ENCODE peak calls at places on chromosomes 4 and X, in five cellular contexts. One of them, this sample, is unnamed. For H3K9me3, the result is how much of the 10 kb centered on the place peaks cover.

GRCh38 chrX:118171354-118171753 is 54.7 kb upstream of the KLHL13 start:
- DNase-seq in keratinocyte: no peak
- DNase-seq in HCT116: no peak
- DNase-seq in lower lobe of right lung: no peak
- DNase-seq in CD4-positive, CD25-positive, alpha-beta regulatory T cell: no peak
- DNase-seq in this sample: no peak

GRCh38 chr4:111178231-111178630 is 555.4 kb upstream of the PITX2 start:
- DNase-seq in keratinocyte: no peak
- DNase-seq in HCT116: no peak
- DNase-seq in lower lobe of right lung: no peak
- DNase-seq in CD4-positive, CD25-positive, alpha-beta regulatory T cell: no peak
- DNase-seq in this sample: no peak

GRCh38 chrX:108303682-108304081 is 134.5 kb downstream of the COL4A6 start:
- DNase-seq in keratinocyte: no peak
- DNase-seq in HCT116: no peak
- DNase-seq in lower lobe of right lung: no peak
- DNase-seq in CD4-positive, CD25-positive, alpha-beta regulatory T cell: no peak
- DNase-seq in this sample: no peak

GRCh38 chrX:110163488-110163887 is 154.4 kb downstream of the AMMECR1 start:
- DNase-seq in keratinocyte: no peak
- DNase-seq in HCT116: no peak
- DNase-seq in lower lobe of right lung: no peak
- DNase-seq in CD4-positive, CD25-positive, alpha-beta regulatory T cell: no peak
- DNase-seq in this sample: no peak

GRCh38 chr4:175033162-175033561 is 115.0 kb downstream of the ADAM29 start:
- DNase-seq in keratinocyte: no peak
- DNase-seq in HCT116: no peak
- DNase-seq in lower lobe of right lung: no peak
- DNase-seq in CD4-positive, CD25-positive, alpha-beta regulatory T cell: no peak
- DNase-seq in this sample: no peak

GRCh38 chr4:15649914-15650545 is 5.1 kb downstream of the FBXL5 start:
- DNase-seq in keratinocyte: no peak
- DNase-seq in HCT116: peak
- DNase-seq in lower lobe of right lung: no peak
- DNase-seq in CD4-positive, CD25-positive, alpha-beta regulatory T cell: peak
- DNase-seq in this sample: peak

GRCh38 chr4:136992032-136992431 is 540.3 kb downstream of the PCDH18 start:
- DNase-seq in keratinocyte: no peak
- DNase-seq in HCT116: no peak
- DNase-seq in lower lobe of right lung: no peak
- DNase-seq in CD4-positive, CD25-positive, alpha-beta regulatory T cell: no peak
- DNase-seq in this sample: no peak

GRCh38 chrX:119495734-119496520 is 27.7 kb downstream of the SLC25A5 start:
- DNase-seq in keratinocyte: no peak
- DNase-seq in HCT116: no peak
- DNase-seq in lower lobe of right lung: no peak
- DNase-seq in CD4-positive, CD25-positive, alpha-beta regulatory T cell: peak
- DNase-seq in this sample: no peak

GRCh38 chr4:156146581-156146980 is 192.9 kb upstream of the CTSO start:
- DNase-seq in keratinocyte: no peak
- DNase-seq in HCT116: no peak
- DNase-seq in lower lobe of right lung: no peak
- DNase-seq in CD4-positive, CD25-positive, alpha-beta regulatory T cell: no peak
- DNase-seq in this sample: no peak

GRCh38 chr4:154329268-154329858 is 162.2 kb downstream of the DCHS2 start:
- DNase-seq in keratinocyte: no peak
- DNase-seq in HCT116: no peak
- DNase-seq in lower lobe of right lung: no peak
- DNase-seq in CD4-positive, CD25-positive, alpha-beta regulatory T cell: peak
- DNase-seq in this sample: no peak

GRCh38 chrX:140723251-140723650 is 13.7 kb downstream of the LINC00632 start:
- DNase-seq in keratinocyte: no peak
- DNase-seq in HCT116: no peak
- DNase-seq in lower lobe of right lung: no peak
- DNase-seq in CD4-positive, CD25-positive, alpha-beta regulatory T cell: peak
- DNase-seq in this sample: no peak

GRCh38 chr4:157315968-157316367 is 95.4 kb downstream of the GRIA2 start:
- DNase-seq in keratinocyte: no peak
- DNase-seq in HCT116: no peak
- DNase-seq in lower lobe of right lung: no peak
- DNase-seq in CD4-positive, CD25-positive, alpha-beta regulatory T cell: no peak
- DNase-seq in this sample: no peak

GRCh38 chr4:1976416-1977352 is 32.1 kb downstream of the NELFA start:
- DNase-seq in keratinocyte: no peak
- DNase-seq in HCT116: no peak
- DNase-seq in lower lobe of right lung: no peak
- DNase-seq in CD4-positive, CD25-positive, alpha-beta regulatory T cell: no peak
- DNase-seq in this sample: no peak

GRCh38 chr4:19739101-19739651 is 512.5 kb upstream of the SLIT2 start:
- DNase-seq in keratinocyte: peak
- DNase-seq in HCT116: peak
- DNase-seq in lower lobe of right lung: no peak
- DNase-seq in CD4-positive, CD25-positive, alpha-beta regulatory T cell: no peak
- DNase-seq in this sample: no peak

GRCh38 chrX:39688576-39689373 is 409.0 kb downstream of the BCOR start:
- DNase-seq in keratinocyte: no peak
- DNase-seq in HCT116: no peak
- DNase-seq in lower lobe of right lung: peak
- DNase-seq in CD4-positive, CD25-positive, alpha-beta regulatory T cell: peak
- DNase-seq in this sample: no peak

GRCh38 chr4:7924163-7924562 is 15.5 kb downstream of the AFAP1 start:
- DNase-seq in keratinocyte: no peak
- DNase-seq in HCT116: no peak
- DNase-seq in lower lobe of right lung: no peak
- DNase-seq in CD4-positive, CD25-positive, alpha-beta regulatory T cell: no peak
- DNase-seq in this sample: no peak

GRCh38 chr4:109303141-109303499 is 662 bp upstream of the COL25A1 start:
- DNase-seq in keratinocyte: no peak
- DNase-seq in HCT116: no peak
- DNase-seq in lower lobe of right lung: no peak
- DNase-seq in CD4-positive, CD25-positive, alpha-beta regulatory T cell: peak
- DNase-seq in this sample: no peak

GRCh38 chrX:107718156-107718621 is 57.4 kb downstream of the TSC22D3 start:
- DNase-seq in keratinocyte: no peak
- DNase-seq in HCT116: peak
- DNase-seq in lower lobe of right lung: peak
- DNase-seq in CD4-positive, CD25-positive, alpha-beta regulatory T cell: peak
- DNase-seq in this sample: peak

GRCh38 chrX:16160729-16161128 is 6.6 kb upstream of the MAGEB17 start:
- DNase-seq in keratinocyte: peak
- DNase-seq in HCT116: peak
- DNase-seq in lower lobe of right lung: no peak
- DNase-seq in CD4-positive, CD25-positive, alpha-beta regulatory T cell: no peak
- DNase-seq in this sample: no peak

GRCh38 chr4:36651253-36651652 is 369.8 kb downstream of the DTHD1 start:
- DNase-seq in keratinocyte: peak
- DNase-seq in HCT116: peak
- DNase-seq in lower lobe of right lung: no peak
- DNase-seq in CD4-positive, CD25-positive, alpha-beta regulatory T cell: peak
- DNase-seq in this sample: no peak

GRCh38 chr4:79578613-79579012 is 170.6 kb upstream of the GK2 start:
- DNase-seq in keratinocyte: no peak
- DNase-seq in HCT116: no peak
- DNase-seq in lower lobe of right lung: peak
- DNase-seq in CD4-positive, CD25-positive, alpha-beta regulatory T cell: no peak
- DNase-seq in this sample: no peak

GRCh38 chrX:31580227-31580626 is 508.4 kb upstream of the FTHL17 start:
- DNase-seq in keratinocyte: no peak
- DNase-seq in HCT116: no peak
- DNase-seq in lower lobe of right lung: no peak
- DNase-seq in CD4-positive, CD25-positive, alpha-beta regulatory T cell: no peak
- DNase-seq in this sample: no peak

GRCh38 chr4:80279751-80280150 is 13.3 kb downstream of the FGF5 start:
- DNase-seq in keratinocyte: no peak
- DNase-seq in HCT116: no peak
- DNase-seq in lower lobe of right lung: no peak
- DNase-seq in CD4-positive, CD25-positive, alpha-beta regulatory T cell: no peak
- DNase-seq in this sample: no peak

GRCh38 chr4:109321232-109321631 is 18.8 kb upstream of the COL25A1 start:
- DNase-seq in keratinocyte: no peak
- DNase-seq in HCT116: no peak
- DNase-seq in lower lobe of right lung: no peak
- DNase-seq in CD4-positive, CD25-positive, alpha-beta regulatory T cell: no peak
- DNase-seq in this sample: no peak

GRCh38 chr4:73479323-73479722 is 2.2 kb upstream of the AFM start:
- DNase-seq in keratinocyte: no peak
- DNase-seq in HCT116: no peak
- DNase-seq in lower lobe of right lung: no peak
- DNase-seq in CD4-positive, CD25-positive, alpha-beta regulatory T cell: no peak
- DNase-seq in this sample: no peak

GRCh38 chrX:104166735-104167436 is 633 bp downstream of the FAM199X start:
- DNase-seq in keratinocyte: no peak
- DNase-seq in HCT116: no peak
- DNase-seq in lower lobe of right lung: no peak
- DNase-seq in CD4-positive, CD25-positive, alpha-beta regulatory T cell: no peak
- DNase-seq in this sample: peak

GRCh38 chrX:69060631-69061408 is 104.4 kb downstream of the PJA1 start:
- DNase-seq in keratinocyte: no peak
- DNase-seq in HCT116: peak
- DNase-seq in lower lobe of right lung: no peak
- DNase-seq in CD4-positive, CD25-positive, alpha-beta regulatory T cell: no peak
- DNase-seq in this sample: no peak

GRCh38 chrX:15686818-15687685 is 22.4 kb upstream of the CLTRN start:
- DNase-seq in keratinocyte: no peak
- DNase-seq in HCT116: peak
- DNase-seq in lower lobe of right lung: no peak
- DNase-seq in CD4-positive, CD25-positive, alpha-beta regulatory T cell: peak
- DNase-seq in this sample: peak

GRCh38 chrX:136880003-136880451 is 498 bp downstream of the RBMX start:
- DNase-seq in keratinocyte: no peak
- DNase-seq in HCT116: no peak
- DNase-seq in lower lobe of right lung: peak
- DNase-seq in CD4-positive, CD25-positive, alpha-beta regulatory T cell: peak
- DNase-seq in this sample: peak

GRCh38 chr4:111040904-111041303 is 418.0 kb upstream of the PITX2 start:
- DNase-seq in keratinocyte: no peak
- DNase-seq in HCT116: no peak
- DNase-seq in lower lobe of right lung: no peak
- DNase-seq in CD4-positive, CD25-positive, alpha-beta regulatory T cell: no peak
- DNase-seq in this sample: no peak

GRCh38 chr4:4839471-4839810 is 20.0 kb upstream of the MSX1 start:
- DNase-seq in keratinocyte: no peak
- DNase-seq in HCT116: no peak
- DNase-seq in lower lobe of right lung: no peak
- DNase-seq in CD4-positive, CD25-positive, alpha-beta regulatory T cell: no peak
- DNase-seq in this sample: no peak

GRCh38 chrX:1727531-1728027 is 112.7 kb downstream of the ASMT start:
- DNase-seq in keratinocyte: no peak
- DNase-seq in HCT116: peak
- DNase-seq in lower lobe of right lung: no peak
- DNase-seq in CD4-positive, CD25-positive, alpha-beta regulatory T cell: no peak
- DNase-seq in this sample: no peak

GRCh38 chrX:38110231-38110630 is 103.9 kb downstream of the SYTL5 start:
- DNase-seq in keratinocyte: no peak
- DNase-seq in HCT116: no peak
- DNase-seq in lower lobe of right lung: no peak
- DNase-seq in CD4-positive, CD25-positive, alpha-beta regulatory T cell: no peak
- DNase-seq in this sample: no peak

GRCh38 chrX:88135735-88136134 is 611.3 kb upstream of the CPXCR1 start:
- DNase-seq in keratinocyte: no peak
- DNase-seq in HCT116: no peak
- DNase-seq in lower lobe of right lung: no peak
- DNase-seq in CD4-positive, CD25-positive, alpha-beta regulatory T cell: no peak
- DNase-seq in this sample: no peak

GRCh38 chrX:101483705-101484104 is 1.6 kb upstream of the ARMCX4 start:
- DNase-seq in keratinocyte: no peak
- DNase-seq in HCT116: no peak
- DNase-seq in lower lobe of right lung: no peak
- DNase-seq in CD4-positive, CD25-positive, alpha-beta regulatory T cell: no peak
- DNase-seq in this sample: no peak

GRCh38 chrX:101491943-101492342 is 6.7 kb downstream of the ARMCX4 start:
- DNase-seq in keratinocyte: no peak
- DNase-seq in HCT116: no peak
- DNase-seq in lower lobe of right lung: no peak
- DNase-seq in CD4-positive, CD25-positive, alpha-beta regulatory T cell: no peak
- DNase-seq in this sample: no peak

GRCh38 chrX:101493225-101493624 is 8.0 kb downstream of the ARMCX4 start:
- DNase-seq in keratinocyte: no peak
- DNase-seq in HCT116: no peak
- DNase-seq in lower lobe of right lung: no peak
- DNase-seq in CD4-positive, CD25-positive, alpha-beta regulatory T cell: no peak
- DNase-seq in this sample: no peak

GRCh38 chrX:101485212-101486064 is at the start of gene ARMCX4:
- DNase-seq in keratinocyte: no peak
- DNase-seq in HCT116: no peak
- DNase-seq in lower lobe of right lung: peak
- DNase-seq in CD4-positive, CD25-positive, alpha-beta regulatory T cell: peak
- DNase-seq in this sample: peak

GRCh38 chrX:101488796-101489195 is 3.5 kb downstream of the ARMCX4 start:
- DNase-seq in keratinocyte: no peak
- DNase-seq in HCT116: no peak
- DNase-seq in lower lobe of right lung: no peak
- DNase-seq in CD4-positive, CD25-positive, alpha-beta regulatory T cell: no peak
- DNase-seq in this sample: no peak
- H3K9me3 ChIP-seq in keratinocyte: under half
- H3K9me3 ChIP-seq in HCT116: under half
- H3K9me3 ChIP-seq in lower lobe of right lung: under half
- H3K9me3 ChIP-seq in CD4-positive, CD25-positive, alpha-beta regulatory T cell: under half
- H3K9me3 ChIP-seq in this sample: under half

GRCh38 chr4:74715731-74716435 is 78.4 kb downstream of the BTC start:
- DNase-seq in keratinocyte: no peak
- DNase-seq in HCT116: no peak
- DNase-seq in lower lobe of right lung: no peak
- DNase-seq in CD4-positive, CD25-positive, alpha-beta regulatory T cell: no peak
- DNase-seq in this sample: no peak
- H3K27ac ChIP-seq in keratinocyte: no peak
- H3K27ac ChIP-seq in HCT116: no peak
- H3K27ac ChIP-seq in lower lobe of right lung: no peak
- H3K27ac ChIP-seq in CD4-positive, CD25-positive, alpha-beta regulatory T cell: no peak
- H3K27ac ChIP-seq in this sample: no peak

GRCh38 chr4:146621-147020 is 22.3 kb downstream of the ZNF718 start:
- DNase-seq in keratinocyte: no peak
- DNase-seq in HCT116: no peak
- DNase-seq in lower lobe of right lung: no peak
- DNase-seq in CD4-positive, CD25-positive, alpha-beta regulatory T cell: no peak
- DNase-seq in this sample: no peak
- H3K9me3 ChIP-seq in keratinocyte: under half
- H3K9me3 ChIP-seq in HCT116: under half
- H3K9me3 ChIP-seq in lower lobe of right lung: half or more
- H3K9me3 ChIP-seq in CD4-positive, CD25-positive, alpha-beta regulatory T cell: half or more
- H3K9me3 ChIP-seq in this sample: half or more

GRCh38 chrX:53045002-53045401 is 3.6 kb upstream of the GPR173 start:
- DNase-seq in keratinocyte: no peak
- DNase-seq in HCT116: no peak
- DNase-seq in lower lobe of right lung: no peak
- DNase-seq in CD4-positive, CD25-positive, alpha-beta regulatory T cell: no peak
- DNase-seq in this sample: no peak

GRCh38 chrX:53050841-53051240 is 2.3 kb downstream of the GPR173 start:
- DNase-seq in keratinocyte: no peak
- DNase-seq in HCT116: no peak
- DNase-seq in lower lobe of right lung: no peak
- DNase-seq in CD4-positive, CD25-positive, alpha-beta regulatory T cell: no peak
- DNase-seq in this sample: no peak

GRCh38 chrX:53047228-53047627 is 1.4 kb upstream of the GPR173 start:
- DNase-seq in keratinocyte: no peak
- DNase-seq in HCT116: no peak
- DNase-seq in lower lobe of right lung: no peak
- DNase-seq in CD4-positive, CD25-positive, alpha-beta regulatory T cell: no peak
- DNase-seq in this sample: no peak

GRCh38 chrX:53048169-53049126 is at the start of gene GPR173:
- DNase-seq in keratinocyte: no peak
- DNase-seq in HCT116: no peak
- DNase-seq in lower lobe of right lung: peak
- DNase-seq in CD4-positive, CD25-positive, alpha-beta regulatory T cell: no peak
- DNase-seq in this sample: no peak

GRCh38 chrX:53049127-53049517 is 533 bp downstream of the GPR173 start:
- DNase-seq in keratinocyte: no peak
- DNase-seq in HCT116: no peak
- DNase-seq in lower lobe of right lung: no peak
- DNase-seq in CD4-positive, CD25-positive, alpha-beta regulatory T cell: no peak
- DNase-seq in this sample: no peak
- H3K27ac ChIP-seq in keratinocyte: no peak
- H3K27ac ChIP-seq in HCT116: no peak
- H3K27ac ChIP-seq in lower lobe of right lung: no peak
- H3K27ac ChIP-seq in CD4-positive, CD25-positive, alpha-beta regulatory T cell: no peak
- H3K27ac ChIP-seq in this sample: no peak

This sample was measured in CD4-positive, alpha-beta T cell.